ENCODE peak calls at places on chromosomes 3 and 15, in ten cellular contexts. L is testis; Y is IMR-90; D is K562; Z is SK-N-SH; O is naive thymus-derived CD4-positive, alpha-beta T cell; P is mammary epithelial cell; C is neural progenitor cell; B is BJ; A is CD8-positive, alpha-beta memory T cell. F is an unnamed sample. For H3K27me3 and H3K36me3, the result is how much of the 10 kb centered on the place peaks cover.

GRCh38 chr3:148992027-148992634 is 791 bp downstream of the GYG1 start:
- DNase-seq in Z (no peak), B (no peak), A (no peak), D (peak), Y (no peak), C (peak), O (no peak), P (peak), L (peak), F (peak)

GRCh38 chr3:13479332-13479581 is 849 bp upstream of the HDAC11 start:
- DNase-seq in O (no peak), Z (peak), A (no peak), P (no peak), D (peak), L (peak), C (peak), B (no peak), Y (no peak), F (peak)

GRCh38 chr3:13877911-13878710 is 1.8 kb downstream of the WNT7A start:
- DNase-seq in L (no peak), P (no peak), Y (no peak), B (no peak), D (peak), A (no peak), C (peak), Z (peak), O (peak), F (peak)

GRCh38 chr15:68542771-68543544 is 35.8 kb upstream of the CORO2B start:
- DNase-seq in A (no peak), Y (peak), C (no peak), L (peak), B (peak), P (peak), O (no peak), D (no peak), Z (no peak), F (no peak)

GRCh38 chr3:99394831-99395733 is 243.3 kb upstream of the COL8A1 start:
- DNase-seq in D (no peak), C (no peak), P (peak), B (peak), L (no peak), Z (no peak), O (no peak), Y (peak), A (no peak), F (no peak)

GRCh38 chr3:151890721-151891141 is 17.3 kb downstream of the SUCNR1 start:
- DNase-seq in D (no peak), P (peak), Y (no peak), B (no peak), Z (no peak), C (no peak), L (no peak), A (peak), O (no peak), F (no peak)

GRCh38 chr15:34725565-34725964 is 29.2 kb downstream of the GJD2 start:
- DNase-seq in B (peak), P (no peak), A (no peak), L (no peak), Z (no peak), Y (peak), C (no peak), O (no peak), D (no peak), F (no peak)

GRCh38 chr3:170128977-170129431 is 52.5 kb downstream of the PHC3 start:
- DNase-seq in D (peak), O (no peak), P (peak), L (no peak), C (no peak), Z (no peak), A (no peak), Y (peak), B (no peak), F (no peak)

GRCh38 chr3:112568642-112569041 is 6.8 kb downstream of the SLC35A5 start:
- DNase-seq in A (no peak), D (no peak), P (peak), B (no peak), Z (no peak), C (no peak), O (no peak), L (no peak), Y (peak), F (no peak)

GRCh38 chr3:151328298-151329036 is 882 bp downstream of the P2RY13 start:
- DNase-seq in A (peak), Z (no peak), L (no peak), D (no peak), Y (no peak), C (no peak), O (no peak), B (no peak), P (no peak), F (no peak)

GRCh38 chr3:101377796-101378195 is 57.4 kb upstream of the IMPG2 start:
- DNase-seq in L (no peak), C (no peak), O (no peak), D (no peak), B (no peak), Y (peak), Z (no peak), P (no peak), A (no peak), F (no peak)

GRCh38 chr3:110881069-110881468 is 190.5 kb upstream of the NECTIN3 start:
- DNase-seq in A (no peak), B (no peak), D (peak), Y (peak), Z (peak), P (peak), C (peak), L (peak), O (no peak), F (peak)

GRCh38 chr15:65212097-65212496 is 824 bp upstream of the CILP start:
- DNase-seq in C (peak), P (no peak), D (peak), Z (peak), L (no peak), O (peak), Y (no peak), A (peak), B (no peak), F (peak)

GRCh38 chr15:101534376-101534970 is 45.0 kb upstream of the PCSK6 start:
- DNase-seq in P (no peak), C (peak), O (no peak), L (no peak), Y (no peak), B (no peak), Z (peak), D (no peak), A (no peak), F (peak)

GRCh38 chr3:79148786-79149185 is 619.0 kb downstream of the ROBO1 start:
- DNase-seq in O (no peak), D (no peak), L (no peak), B (no peak), C (no peak), A (no peak), P (no peak), Y (peak), Z (no peak), F (no peak)

GRCh38 chr3:118269537-118270125 is 765.0 kb downstream of the IGSF11 start:
- DNase-seq in L (no peak), P (no peak), Z (no peak), Y (no peak), C (no peak), A (no peak), D (no peak), O (no peak), B (no peak), F (no peak)

GRCh38 chr15:75835990-75836952 is 7.0 kb upstream of the UBE2Q2 start:
- DNase-seq in D (no peak), C (no peak), Y (no peak), Z (no peak), B (no peak), A (no peak), L (no peak), P (no peak), O (no peak), F (no peak)

GRCh38 chr15:40247406-40247971 is 8.6 kb downstream of the PAK6 start:
- DNase-seq in B (no peak), O (no peak), Y (no peak), L (no peak), A (no peak), P (no peak), C (no peak), Z (no peak), D (no peak), F (peak)

GRCh38 chr3:193630005-193630404 is 37.0 kb downstream of the OPA1 start:
- DNase-seq in P (no peak), D (no peak), Z (no peak), C (no peak), Y (peak), O (no peak), L (no peak), A (no peak), B (no peak), F (no peak)

GRCh38 chr15:36643551-36643950 is 64.1 kb downstream of the CDIN1 start:
- DNase-seq in C (peak), P (peak), Y (peak), O (no peak), Z (no peak), D (no peak), L (no peak), A (no peak), B (no peak), F (peak)

GRCh38 chr3:31576521-31576920 is 43.8 kb downstream of the STT3B start:
- DNase-seq in B (no peak), C (no peak), Z (no peak), P (no peak), A (no peak), D (no peak), L (no peak), Y (no peak), O (no peak), F (no peak)

GRCh38 chr3:175893566-175893965 is 1034.4 kb downstream of the NAALADL2 start:
- DNase-seq in C (no peak), Y (no peak), D (no peak), L (no peak), B (no peak), A (no peak), P (no peak), O (no peak), Z (no peak), F (no peak)

GRCh38 chr3:99171815-99172214 is 270.3 kb upstream of the DCBLD2 start:
- DNase-seq in O (no peak), D (no peak), C (no peak), L (no peak), B (no peak), A (no peak), Z (no peak), Y (no peak), P (no peak), F (no peak)

GRCh38 chr3:143973352-143974021 is 1.9 kb downstream of the DIPK2A start:
- DNase-seq in C (peak), D (peak), B (no peak), O (no peak), L (peak), A (no peak), Z (no peak), P (peak), Y (peak), F (no peak)

GRCh38 chr15:48592221-48592731 is 53.2 kb downstream of the FBN1 start:
- DNase-seq in O (no peak), C (no peak), A (no peak), B (peak), Y (peak), Z (no peak), P (peak), L (no peak), D (no peak), F (no peak)

GRCh38 chr3:72924055-72924454 is 36.2 kb downstream of the GXYLT2 start:
- DNase-seq in P (no peak), L (no peak), B (no peak), A (no peak), Y (no peak), Z (no peak), O (no peak), D (no peak), C (peak), F (no peak)

GRCh38 chr3:38717603-38718240 is 68.2 kb upstream of the SCN5A start:
- DNase-seq in B (no peak), C (no peak), P (peak), Z (no peak), D (no peak), A (no peak), O (no peak), L (no peak), Y (no peak), F (no peak)

GRCh38 chr3:171874251-171874679 is 31.1 kb downstream of the TMEM212 start:
- DNase-seq in B (peak), L (no peak), P (peak), C (no peak), A (no peak), O (no peak), D (no peak), Z (no peak), Y (peak), F (peak)

GRCh38 chr3:48013288-48013980 is 2.8 kb downstream of the MAP4 start:
- DNase-seq in P (peak), O (no peak), D (peak), Y (peak), A (no peak), B (peak), L (no peak), C (peak), Z (no peak), F (no peak)

GRCh38 chr3:147313513-147313912 is 92.8 kb downstream of the ZIC4 start:
- DNase-seq in B (no peak), P (no peak), Z (no peak), L (no peak), A (no peak), O (no peak), D (no peak), Y (no peak), C (no peak), F (no peak)

GRCh38 chr3:171101982-171102610 is 75.6 kb upstream of the SLC2A2 start:
- DNase-seq in Z (no peak), A (no peak), P (peak), L (no peak), B (peak), D (no peak), Y (peak), C (no peak), O (no peak), F (no peak)

GRCh38 chr3:112811150-112811884 is 35.3 kb downstream of the CD200R1L start:
- DNase-seq in A (no peak), Z (no peak), B (peak), P (no peak), C (no peak), D (no peak), L (no peak), Y (peak), O (no peak), F (no peak)

GRCh38 chr3:126036056-126036549 is 47.8 kb downstream of the SLC41A3 start:
- DNase-seq in D (no peak), L (no peak), P (no peak), Z (no peak), A (no peak), O (no peak), B (no peak), C (no peak), Y (no peak), F (no peak)

GRCh38 chr3:127473244-127474024 is 117.1 kb downstream of the TPRA1 start:
- DNase-seq in O (no peak), Y (no peak), L (no peak), Z (peak), P (no peak), A (no peak), D (peak), C (peak), B (no peak), F (peak)

GRCh38 chr3:42025388-42026138 is 63.7 kb upstream of the ULK4 start:
- DNase-seq in D (peak), A (no peak), L (peak), C (peak), B (peak), O (no peak), P (peak), Y (peak), Z (peak), F (peak)

GRCh38 chr3:197522183-197522715 is 33.5 kb downstream of the BDH1 start:
- DNase-seq in C (no peak), O (no peak), Z (no peak), D (no peak), P (no peak), Y (no peak), L (no peak), B (no peak), A (no peak), F (no peak)

GRCh38 chr3:177338697-177339219 is 141.5 kb upstream of the TBL1XR1 start:
- DNase-seq in O (no peak), C (no peak), A (no peak), Y (peak), B (no peak), L (no peak), Z (no peak), D (peak), P (no peak), F (no peak)

GRCh38 chr15:25883860-25884259 is 20.7 kb upstream of the ATP10A start:
- DNase-seq in A (no peak), Y (peak), D (no peak), Z (no peak), B (peak), L (no peak), C (no peak), O (no peak), P (no peak), F (no peak)

GRCh38 chr3:56930706-56931105 is 129.0 kb upstream of the ARHGEF3 start:
- DNase-seq in Z (no peak), A (no peak), L (no peak), D (no peak), O (no peak), C (no peak), P (peak), B (no peak), Y (no peak), F (no peak)

GRCh38 chr3:133987933-133988484 is 41.7 kb downstream of the SLCO2A1 start:
- DNase-seq in Z (no peak), D (no peak), Y (no peak), A (no peak), C (no peak), B (no peak), O (no peak), L (no peak), P (no peak), F (no peak)
- H3K4me3 ChIP-seq in Z (no peak), D (no peak), Y (no peak), A (no peak), C (no peak), B (no peak), O (no peak), L (no peak), P (no peak), F (no peak)

DNA sequence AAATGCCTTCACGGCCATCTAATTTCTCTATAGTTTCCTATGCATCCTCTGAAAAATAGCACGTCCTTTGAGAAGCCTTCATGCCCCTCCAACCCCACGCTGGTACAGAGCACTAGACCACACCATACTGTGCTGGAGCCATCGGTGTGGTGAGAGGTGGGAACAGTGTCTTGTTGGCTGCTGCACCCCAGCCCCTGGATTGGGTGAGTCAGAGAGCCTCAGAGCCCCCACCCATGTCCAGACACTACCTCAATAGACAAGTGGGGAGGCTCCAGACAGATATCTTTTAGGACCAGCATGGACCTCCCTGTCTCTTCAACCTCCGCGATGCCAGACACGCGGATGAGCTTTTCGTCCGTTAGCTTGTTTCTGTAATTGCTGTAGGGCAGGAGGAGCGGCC is 12.1 kb upstream of the TGM5 start:
- DNase-seq in P (no peak), O (no peak), A (no peak), L (no peak), C (no peak), D (no peak), Z (no peak), B (no peak), Y (no peak), F (no peak)
- H3K27me3 ChIP-seq in P (under half), O (under half), A (under half), L (under half), C (under half), D (half or more), Z (under half), B (under half), Y (half or more), F (under half)

DNA sequence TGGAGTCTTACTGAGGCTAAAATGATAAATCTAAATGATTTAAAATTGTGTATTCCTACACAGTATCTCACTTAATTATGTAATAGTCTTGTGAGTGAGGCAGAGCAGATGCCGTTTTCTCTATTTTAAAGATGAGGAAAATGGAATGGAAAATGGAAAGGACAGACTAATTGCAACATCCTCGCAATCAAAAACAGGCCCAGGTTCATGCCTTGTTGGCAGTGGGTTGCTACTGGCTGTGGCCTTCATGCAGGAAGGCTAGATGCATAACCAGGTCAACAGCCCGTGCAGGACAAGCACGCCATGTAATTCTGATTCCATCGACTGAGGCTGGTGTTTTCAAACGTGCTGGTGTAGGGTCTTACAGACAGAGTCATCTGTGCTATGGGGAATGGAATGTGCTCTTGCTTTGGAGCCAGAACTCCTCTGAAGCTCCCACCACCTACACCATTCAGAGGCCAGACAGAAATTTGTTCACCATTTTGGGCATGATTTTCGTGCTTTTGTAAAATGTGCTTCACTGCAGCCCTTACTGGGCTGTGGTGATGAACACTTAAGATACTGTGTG is 37.9 kb downstream of the MLH1 start:
- DNase-seq in P (no peak), Z (no peak), D (no peak), C (no peak), A (no peak), Y (peak), O (no peak), L (peak), B (no peak), F (no peak)
- H3K36me3 ChIP-seq in P (under half), Z (under half), D (half or more), C (under half), A (under half), Y (under half), O (under half), L (under half), B (under half), F (under half)

GRCh38 chr15:74543583-74543982 is 2.6 kb downstream of the ARID3B start:
- DNase-seq in L (no peak), Z (no peak), Y (no peak), C (no peak), P (no peak), A (peak), D (no peak), B (no peak), O (peak), F (no peak)
- H3K4me3 ChIP-seq in L (no peak), Z (no peak), Y (no peak), C (peak), P (no peak), A (peak), D (no peak), B (no peak), O (no peak), F (no peak)

DNA sequence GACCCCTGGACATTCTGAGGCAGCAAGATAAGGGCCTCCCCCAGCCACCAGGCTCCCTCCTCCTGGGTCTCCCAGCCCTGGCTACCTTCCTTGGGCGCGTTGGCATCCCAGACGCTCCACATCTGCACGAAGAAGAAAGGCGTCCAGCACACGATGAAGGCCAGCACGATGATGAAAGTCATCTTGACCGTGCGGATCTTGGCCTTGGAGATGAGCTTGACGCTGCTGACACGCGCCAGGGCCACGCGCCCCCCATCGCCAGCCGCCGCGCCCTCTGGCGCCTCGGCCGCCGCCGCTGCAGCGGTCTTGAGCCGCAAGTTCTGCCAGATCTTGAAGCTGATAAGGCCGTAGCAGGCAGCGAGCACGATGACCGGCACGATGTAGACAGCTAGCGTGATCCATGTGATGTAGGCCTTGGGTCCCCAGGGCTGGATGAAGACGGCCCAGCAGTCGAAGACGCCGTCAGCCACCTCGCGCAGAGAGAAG is 2.2 kb downstream of the OXTR start:
- DNase-seq in D (no peak), O (no peak), A (no peak), P (no peak), B (no peak), Y (no peak), Z (no peak), C (no peak), L (no peak), F (no peak)
- H3K27me3 ChIP-seq in D (under half), O (under half), A (under half), P (under half), B (under half), Y (under half), Z (under half), C (under half), L (under half), F (under half)

GRCh38 chr3:9649791-9650521 is 651 bp downstream of the MTMR14 start:
- DNase-seq in P (no peak), B (no peak), O (peak), D (peak), Y (no peak), C (peak), A (peak), L (no peak), Z (peak), F (peak)

GRCh38 chr3:9653565-9654248 is 4.4 kb downstream of the MTMR14 start:
- DNase-seq in C (no peak), P (no peak), D (no peak), B (no peak), A (no peak), O (no peak), Y (no peak), Z (no peak), L (no peak), F (no peak)
- H3K36me3 ChIP-seq in C (under half), P (under half), D (half or more), B (under half), A (under half), O (under half), Y (under half), Z (under half), L (under half), F (under half)

GRCh38 chr3:65953881-65954733 is 84.6 kb downstream of the MAGI1 start:
- DNase-seq in D (no peak), B (no peak), C (no peak), P (no peak), Z (no peak), O (no peak), L (peak), A (no peak), Y (no peak), F (no peak)
- H3K4me3 ChIP-seq in D (no peak), B (no peak), C (no peak), P (no peak), Z (no peak), O (no peak), L (no peak), A (no peak), Y (no peak), F (no peak)